ENCODE peak calls at places on chromosomes 13 and 19, in nine cellular contexts. One of them, this sample, is unnamed.

GRCh38 chr13:90238433-90238832 is 1109.1 kb upstream of the MIR17HG start:
- DNase-seq in astrocyte of the spinal cord: peak
- DNase-seq in CD4-positive, alpha-beta T cell: no peak
- DNase-seq in chondrocyte: no peak
- DNase-seq in nephron progenitor cell: no peak
- DNase-seq in HCT116: no peak
- DNase-seq in psoas muscle: no peak
- DNase-seq in bronchial epithelial cell: peak
- DNase-seq in progenitor cell of endocrine pancreas: no peak
- DNase-seq in this sample: no peak

GRCh38 chr13:100872761-100873160 is 198.2 kb upstream of the TMTC4 start:
- DNase-seq in astrocyte of the spinal cord: no peak
- DNase-seq in CD4-positive, alpha-beta T cell: no peak
- DNase-seq in chondrocyte: no peak
- DNase-seq in nephron progenitor cell: no peak
- DNase-seq in HCT116: no peak
- DNase-seq in psoas muscle: no peak
- DNase-seq in bronchial epithelial cell: no peak
- DNase-seq in progenitor cell of endocrine pancreas: no peak
- DNase-seq in this sample: no peak

GRCh38 chr13:23666576-23666975 is 96.4 kb downstream of the TNFRSF19 start:
- DNase-seq in astrocyte of the spinal cord: no peak
- DNase-seq in CD4-positive, alpha-beta T cell: no peak
- DNase-seq in chondrocyte: no peak
- DNase-seq in nephron progenitor cell: no peak
- DNase-seq in HCT116: no peak
- DNase-seq in psoas muscle: no peak
- DNase-seq in bronchial epithelial cell: no peak
- DNase-seq in progenitor cell of endocrine pancreas: no peak
- DNase-seq in this sample: no peak

GRCh38 chr19:4523306-4524110 is 5.2 kb upstream of the PLIN4 start:
- DNase-seq in astrocyte of the spinal cord: no peak
- DNase-seq in CD4-positive, alpha-beta T cell: no peak
- DNase-seq in chondrocyte: peak
- DNase-seq in nephron progenitor cell: peak
- DNase-seq in HCT116: peak
- DNase-seq in psoas muscle: peak
- DNase-seq in bronchial epithelial cell: no peak
- DNase-seq in progenitor cell of endocrine pancreas: peak
- DNase-seq in this sample: no peak

GRCh38 chr19:46660008-46660517 is 919 bp downstream of the DACT3 start:
- DNase-seq in astrocyte of the spinal cord: no peak
- DNase-seq in CD4-positive, alpha-beta T cell: no peak
- DNase-seq in chondrocyte: no peak
- DNase-seq in nephron progenitor cell: peak
- DNase-seq in HCT116: no peak
- DNase-seq in psoas muscle: no peak
- DNase-seq in bronchial epithelial cell: no peak
- DNase-seq in progenitor cell of endocrine pancreas: no peak
- DNase-seq in this sample: no peak

GRCh38 chr19:18329035-18329376 is 6.1 kb upstream of the LSM4 start:
- DNase-seq in astrocyte of the spinal cord: no peak
- DNase-seq in CD4-positive, alpha-beta T cell: no peak
- DNase-seq in chondrocyte: no peak
- DNase-seq in nephron progenitor cell: no peak
- DNase-seq in HCT116: no peak
- DNase-seq in psoas muscle: no peak
- DNase-seq in bronchial epithelial cell: no peak
- DNase-seq in progenitor cell of endocrine pancreas: no peak
- DNase-seq in this sample: no peak

GRCh38 chr13:73338389-73338788 is 279.6 kb downstream of the KLF5 start:
- DNase-seq in astrocyte of the spinal cord: peak
- DNase-seq in CD4-positive, alpha-beta T cell: no peak
- DNase-seq in chondrocyte: no peak
- DNase-seq in nephron progenitor cell: no peak
- DNase-seq in HCT116: no peak
- DNase-seq in psoas muscle: no peak
- DNase-seq in bronchial epithelial cell: peak
- DNase-seq in progenitor cell of endocrine pancreas: no peak
- DNase-seq in this sample: no peak

GRCh38 chr13:24861617-24862362 is 97.8 kb downstream of the RNF17 start:
- DNase-seq in astrocyte of the spinal cord: no peak
- DNase-seq in CD4-positive, alpha-beta T cell: no peak
- DNase-seq in chondrocyte: no peak
- DNase-seq in nephron progenitor cell: no peak
- DNase-seq in HCT116: no peak
- DNase-seq in psoas muscle: no peak
- DNase-seq in bronchial epithelial cell: no peak
- DNase-seq in progenitor cell of endocrine pancreas: no peak
- DNase-seq in this sample: no peak

GRCh38 chr19:33448159-33448516 is 73.5 kb downstream of the PEPD start:
- DNase-seq in astrocyte of the spinal cord: no peak
- DNase-seq in CD4-positive, alpha-beta T cell: no peak
- DNase-seq in chondrocyte: peak
- DNase-seq in nephron progenitor cell: no peak
- DNase-seq in HCT116: no peak
- DNase-seq in psoas muscle: no peak
- DNase-seq in bronchial epithelial cell: no peak
- DNase-seq in progenitor cell of endocrine pancreas: no peak
- DNase-seq in this sample: no peak

DNA sequence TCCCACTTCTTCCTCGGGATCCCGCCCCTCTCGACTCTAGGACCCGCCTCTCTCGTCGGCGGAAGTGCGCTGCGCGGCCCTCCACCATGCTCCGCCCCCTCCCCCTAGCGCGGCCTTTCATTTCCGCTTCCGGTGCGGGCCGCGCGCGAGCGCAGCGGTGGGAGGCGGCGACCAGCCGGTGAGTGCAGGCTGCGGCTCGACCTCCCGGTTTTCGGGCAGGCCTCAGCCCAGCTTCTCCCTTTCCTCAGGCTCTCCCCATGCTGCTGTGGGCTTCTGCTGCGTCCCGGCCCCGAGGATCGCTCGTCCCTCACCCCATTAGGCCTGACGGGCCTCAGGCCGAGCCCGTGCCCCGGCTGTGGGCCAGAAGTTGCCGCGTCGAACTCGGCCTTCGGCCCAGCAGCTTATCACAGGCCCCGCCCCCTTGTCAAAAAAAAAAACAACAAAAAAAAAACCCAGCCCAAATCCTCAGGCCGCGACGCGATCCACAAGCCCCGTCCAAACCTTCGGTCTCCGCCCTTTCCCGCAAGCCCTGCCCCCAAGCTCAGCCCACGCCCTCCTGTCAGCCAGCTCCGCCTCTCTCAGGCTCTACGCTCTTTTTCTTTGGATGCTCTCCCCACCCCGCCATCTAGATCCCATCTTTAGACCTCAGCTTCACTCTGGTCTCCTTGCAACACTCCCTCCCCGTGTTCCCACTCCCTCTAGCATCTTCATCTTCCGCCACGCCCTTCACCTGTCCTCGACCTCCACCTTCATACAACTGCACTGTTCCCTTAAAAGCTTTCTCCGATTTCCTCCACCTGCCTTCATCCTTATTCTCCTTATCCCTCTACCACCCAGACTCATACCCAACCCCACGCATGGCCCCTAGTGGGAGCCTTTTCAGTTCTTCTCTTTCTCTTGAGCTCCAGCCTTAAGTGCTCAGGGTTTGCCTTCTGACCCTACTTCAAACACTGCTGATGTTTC is at the start of gene CLASRP:
- DNase-seq in astrocyte of the spinal cord: peak
- DNase-seq in CD4-positive, alpha-beta T cell: peak
- DNase-seq in chondrocyte: no peak
- DNase-seq in nephron progenitor cell: peak
- DNase-seq in HCT116: peak
- DNase-seq in psoas muscle: peak
- DNase-seq in bronchial epithelial cell: peak
- DNase-seq in progenitor cell of endocrine pancreas: peak
- DNase-seq in this sample: peak
- TF ChIP-seq CTCF in astrocyte of the spinal cord: no peak
- TF ChIP-seq CTCF in CD4-positive, alpha-beta T cell: no peak
- TF ChIP-seq CTCF in chondrocyte: no peak
- TF ChIP-seq CTCF in nephron progenitor cell: no peak
- TF ChIP-seq CTCF in HCT116: no peak
- TF ChIP-seq CTCF in psoas muscle: no peak
- TF ChIP-seq CTCF in bronchial epithelial cell: no peak
- TF ChIP-seq CTCF in progenitor cell of endocrine pancreas: no peak
- TF ChIP-seq CTCF in this sample: no peak

GRCh38 chr13:99087954-99088491 is 110.2 kb upstream of the DOCK9 start:
- DNase-seq in astrocyte of the spinal cord: no peak
- DNase-seq in CD4-positive, alpha-beta T cell: peak
- DNase-seq in chondrocyte: no peak
- DNase-seq in nephron progenitor cell: peak
- DNase-seq in HCT116: no peak
- DNase-seq in psoas muscle: no peak
- DNase-seq in bronchial epithelial cell: peak
- DNase-seq in progenitor cell of endocrine pancreas: no peak
- DNase-seq in this sample: no peak
- TF ChIP-seq CTCF in astrocyte of the spinal cord: no peak
- TF ChIP-seq CTCF in CD4-positive, alpha-beta T cell: no peak
- TF ChIP-seq CTCF in chondrocyte: no peak
- TF ChIP-seq CTCF in nephron progenitor cell: no peak
- TF ChIP-seq CTCF in HCT116: no peak
- TF ChIP-seq CTCF in psoas muscle: no peak
- TF ChIP-seq CTCF in bronchial epithelial cell: no peak
- TF ChIP-seq CTCF in progenitor cell of endocrine pancreas: no peak
- TF ChIP-seq CTCF in this sample: no peak

GRCh38 chr19:55441692-55442321 is 1.3 kb downstream of the SHISA7 start:
- DNase-seq in astrocyte of the spinal cord: no peak
- DNase-seq in CD4-positive, alpha-beta T cell: no peak
- DNase-seq in chondrocyte: no peak
- DNase-seq in nephron progenitor cell: no peak
- DNase-seq in HCT116: no peak
- DNase-seq in psoas muscle: no peak
- DNase-seq in bronchial epithelial cell: no peak
- DNase-seq in progenitor cell of endocrine pancreas: no peak
- DNase-seq in this sample: no peak

GRCh38 chr19:55442372-55443044 is 592 bp downstream of the SHISA7 start:
- DNase-seq in astrocyte of the spinal cord: no peak
- DNase-seq in CD4-positive, alpha-beta T cell: no peak
- DNase-seq in chondrocyte: no peak
- DNase-seq in nephron progenitor cell: no peak
- DNase-seq in HCT116: no peak
- DNase-seq in psoas muscle: no peak
- DNase-seq in bronchial epithelial cell: no peak
- DNase-seq in progenitor cell of endocrine pancreas: no peak
- DNase-seq in this sample: no peak

GRCh38 chr19:55444720-55445045 is 1.6 kb upstream of the SHISA7 start:
- DNase-seq in astrocyte of the spinal cord: no peak
- DNase-seq in CD4-positive, alpha-beta T cell: no peak
- DNase-seq in chondrocyte: no peak
- DNase-seq in nephron progenitor cell: no peak
- DNase-seq in HCT116: no peak
- DNase-seq in psoas muscle: no peak
- DNase-seq in bronchial epithelial cell: no peak
- DNase-seq in progenitor cell of endocrine pancreas: no peak
- DNase-seq in this sample: no peak

GRCh38 chr19:55443824-55444719 is 972 bp upstream of the SHISA7 start:
- DNase-seq in astrocyte of the spinal cord: no peak
- DNase-seq in CD4-positive, alpha-beta T cell: no peak
- DNase-seq in chondrocyte: no peak
- DNase-seq in nephron progenitor cell: no peak
- DNase-seq in HCT116: no peak
- DNase-seq in psoas muscle: no peak
- DNase-seq in bronchial epithelial cell: no peak
- DNase-seq in progenitor cell of endocrine pancreas: no peak
- DNase-seq in this sample: no peak

DNA sequence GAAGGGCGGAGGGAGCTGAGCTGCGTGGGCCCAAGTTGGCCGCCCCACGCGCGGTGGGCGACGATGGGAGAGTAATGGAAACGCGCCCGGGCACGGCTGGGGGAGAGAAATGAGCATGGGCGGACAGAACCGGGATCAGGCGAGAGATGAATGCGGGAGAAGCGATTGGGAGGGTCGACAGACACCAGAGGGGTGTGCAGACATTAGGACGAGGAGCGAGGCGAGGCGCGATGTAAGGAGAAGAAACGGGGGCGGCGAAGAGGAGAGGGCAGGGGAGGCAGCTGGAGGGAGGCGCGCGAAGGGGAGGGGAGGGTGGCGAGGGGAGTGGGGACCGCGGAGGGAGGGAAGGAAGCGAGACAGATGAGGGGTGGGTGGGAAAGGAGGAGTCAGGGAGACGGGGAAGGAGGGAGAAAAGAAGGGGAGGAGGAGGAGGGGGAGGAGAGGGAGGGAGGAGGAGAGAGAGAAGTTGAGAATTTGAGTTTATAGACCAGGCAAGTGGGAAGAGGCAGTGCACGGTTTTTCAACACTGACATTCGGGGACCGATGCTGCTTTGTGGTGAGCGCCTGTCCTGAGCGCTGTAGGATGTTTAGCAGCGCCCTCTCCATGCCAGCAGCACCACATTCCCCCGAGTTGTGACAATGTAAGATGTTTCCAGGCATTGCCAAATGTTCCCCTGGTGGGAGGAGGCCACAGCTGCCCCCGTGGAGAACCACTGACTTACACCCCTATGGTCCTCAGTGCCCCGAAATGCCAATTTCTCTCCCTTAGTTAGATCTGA is at the start of gene SHISA7:
- DNase-seq in astrocyte of the spinal cord: no peak
- DNase-seq in CD4-positive, alpha-beta T cell: no peak
- DNase-seq in chondrocyte: no peak
- DNase-seq in nephron progenitor cell: no peak
- DNase-seq in HCT116: no peak
- DNase-seq in psoas muscle: no peak
- DNase-seq in bronchial epithelial cell: no peak
- DNase-seq in progenitor cell of endocrine pancreas: no peak
- DNase-seq in this sample: no peak
- TF ChIP-seq CTCF in astrocyte of the spinal cord: no peak
- TF ChIP-seq CTCF in CD4-positive, alpha-beta T cell: no peak
- TF ChIP-seq CTCF in chondrocyte: no peak
- TF ChIP-seq CTCF in nephron progenitor cell: no peak
- TF ChIP-seq CTCF in HCT116: no peak
- TF ChIP-seq CTCF in psoas muscle: no peak
- TF ChIP-seq CTCF in bronchial epithelial cell: no peak
- TF ChIP-seq CTCF in progenitor cell of endocrine pancreas: no peak
- TF ChIP-seq CTCF in this sample: no peak

GRCh38 chr13:61255035-61255796 is 160.4 kb downstream of the PCDH20 start:
- DNase-seq in astrocyte of the spinal cord: peak
- DNase-seq in CD4-positive, alpha-beta T cell: no peak
- DNase-seq in chondrocyte: no peak
- DNase-seq in nephron progenitor cell: peak
- DNase-seq in HCT116: peak
- DNase-seq in psoas muscle: no peak
- DNase-seq in bronchial epithelial cell: peak
- DNase-seq in progenitor cell of endocrine pancreas: no peak
- DNase-seq in this sample: no peak
- TF ChIP-seq CTCF in astrocyte of the spinal cord: peak
- TF ChIP-seq CTCF in CD4-positive, alpha-beta T cell: no peak
- TF ChIP-seq CTCF in chondrocyte: peak
- TF ChIP-seq CTCF in nephron progenitor cell: peak
- TF ChIP-seq CTCF in HCT116: no peak
- TF ChIP-seq CTCF in psoas muscle: no peak
- TF ChIP-seq CTCF in bronchial epithelial cell: no peak
- TF ChIP-seq CTCF in progenitor cell of endocrine pancreas: peak
- TF ChIP-seq CTCF in this sample: no peak

GRCh38 chr13:37457594-37457993 is 141.0 kb downstream of the POSTN start:
- DNase-seq in astrocyte of the spinal cord: no peak
- DNase-seq in CD4-positive, alpha-beta T cell: no peak
- DNase-seq in chondrocyte: no peak
- DNase-seq in nephron progenitor cell: no peak
- DNase-seq in HCT116: no peak
- DNase-seq in psoas muscle: no peak
- DNase-seq in bronchial epithelial cell: no peak
- DNase-seq in progenitor cell of endocrine pancreas: no peak
- DNase-seq in this sample: no peak

GRCh38 chr13:37460211-37460610 is 138.4 kb downstream of the POSTN start:
- DNase-seq in astrocyte of the spinal cord: no peak
- DNase-seq in CD4-positive, alpha-beta T cell: no peak
- DNase-seq in chondrocyte: no peak
- DNase-seq in nephron progenitor cell: no peak
- DNase-seq in HCT116: no peak
- DNase-seq in psoas muscle: no peak
- DNase-seq in bronchial epithelial cell: no peak
- DNase-seq in progenitor cell of endocrine pancreas: no peak
- DNase-seq in this sample: no peak
- TF ChIP-seq CTCF in astrocyte of the spinal cord: no peak
- TF ChIP-seq CTCF in CD4-positive, alpha-beta T cell: no peak
- TF ChIP-seq CTCF in chondrocyte: no peak
- TF ChIP-seq CTCF in nephron progenitor cell: no peak
- TF ChIP-seq CTCF in HCT116: no peak
- TF ChIP-seq CTCF in psoas muscle: no peak
- TF ChIP-seq CTCF in bronchial epithelial cell: no peak
- TF ChIP-seq CTCF in progenitor cell of endocrine pancreas: no peak
- TF ChIP-seq CTCF in this sample: no peak